ENCODE peak calls at places on chromosomes 13 and 19, in four cellular contexts. One of them, this sample, is unnamed.

GRCh38 chr13:112877496-112877895 is 91.5 kb upstream of the MCF2L start:
- DNase-seq in mucosa of descending colon: no peak
- DNase-seq in brain microvascular endothelial cell: no peak
- DNase-seq in heart right ventricle: no peak
- DNase-seq in this sample: no peak

GRCh38 chr13:67119481-67119883 is 110.7 kb downstream of the PCDH9 start:
- DNase-seq in mucosa of descending colon: no peak
- DNase-seq in brain microvascular endothelial cell: peak; percentile 93
- DNase-seq in heart right ventricle: no peak
- DNase-seq in this sample: peak; percentile 45

GRCh38 chr13:108322206-108322824 is 52.8 kb downstream of the TNFSF13B start:
- DNase-seq in mucosa of descending colon: no peak
- DNase-seq in brain microvascular endothelial cell: peak; percentile 22
- DNase-seq in heart right ventricle: no peak
- DNase-seq in this sample: no peak

GRCh38 chr13:74015137-74015536 is 119.1 kb downstream of the KLF12 start:
- DNase-seq in mucosa of descending colon: no peak
- DNase-seq in brain microvascular endothelial cell: no peak
- DNase-seq in heart right ventricle: no peak
- DNase-seq in this sample: no peak

GRCh38 chr13:29752175-29752574 is 98.2 kb downstream of the UBL3 start:
- DNase-seq in mucosa of descending colon: no peak
- DNase-seq in brain microvascular endothelial cell: no peak
- DNase-seq in heart right ventricle: no peak
- DNase-seq in this sample: no peak

GRCh38 chr19:2538096-2538757 is 62.3 kb downstream of the GADD45B start:
- DNase-seq in mucosa of descending colon: no peak
- DNase-seq in brain microvascular endothelial cell: no peak
- DNase-seq in heart right ventricle: no peak
- DNase-seq in this sample: no peak

GRCh38 chr13:103354189-103354588 is 288.0 kb upstream of the SLC10A2 start:
- DNase-seq in mucosa of descending colon: no peak
- DNase-seq in brain microvascular endothelial cell: no peak
- DNase-seq in heart right ventricle: no peak
- DNase-seq in this sample: no peak

GRCh38 chr19:14059093-14059480 is 2.8 kb downstream of the PALM3 start:
- DNase-seq in mucosa of descending colon: no peak
- DNase-seq in brain microvascular endothelial cell: no peak
- DNase-seq in heart right ventricle: no peak
- DNase-seq in this sample: no peak

GRCh38 chr13:26502826-26503225 is 54.7 kb upstream of the WASF3 start:
- DNase-seq in mucosa of descending colon: no peak
- DNase-seq in brain microvascular endothelial cell: peak; percentile 96
- DNase-seq in heart right ventricle: no peak
- DNase-seq in this sample: peak; percentile 70

GRCh38 chr13:39875111-39875510 is 219.6 kb downstream of the COG6 start:
- DNase-seq in mucosa of descending colon: no peak
- DNase-seq in brain microvascular endothelial cell: no peak
- DNase-seq in heart right ventricle: no peak
- DNase-seq in this sample: no peak

GRCh38 chr19:4310247-4311121 is 6.1 kb downstream of the FSD1 start:
- DNase-seq in mucosa of descending colon: peak; percentile 53
- DNase-seq in brain microvascular endothelial cell: no peak
- DNase-seq in heart right ventricle: no peak
- DNase-seq in this sample: no peak

GRCh38 chr13:26721251-26721939 is 39.2 kb downstream of the GPR12 start:
- DNase-seq in mucosa of descending colon: peak; percentile 6
- DNase-seq in brain microvascular endothelial cell: no peak
- DNase-seq in heart right ventricle: no peak
- DNase-seq in this sample: no peak

GRCh38 chr19:20558011-20558410 is 7.6 kb downstream of the ZNF737 start:
- DNase-seq in mucosa of descending colon: no peak
- DNase-seq in brain microvascular endothelial cell: no peak
- DNase-seq in heart right ventricle: peak; percentile 7
- DNase-seq in this sample: no peak

GRCh38 chr13:91135949-91136348 is 211.5 kb upstream of the MIR17HG start:
- DNase-seq in mucosa of descending colon: no peak
- DNase-seq in brain microvascular endothelial cell: no peak
- DNase-seq in heart right ventricle: no peak
- DNase-seq in this sample: no peak

GRCh38 chr19:45900661-45901431 is 1.6 kb downstream of the MYPOP start:
- DNase-seq in mucosa of descending colon: no peak
- DNase-seq in brain microvascular endothelial cell: no peak
- DNase-seq in heart right ventricle: no peak
- DNase-seq in this sample: no peak

GRCh38 chr13:98774776-98775175 is 22.3 kb upstream of the SLC15A1 start:
- DNase-seq in mucosa of descending colon: no peak
- DNase-seq in brain microvascular endothelial cell: no peak
- DNase-seq in heart right ventricle: no peak
- DNase-seq in this sample: no peak

GRCh38 chr19:31838163-31838798 is 489.0 kb upstream of the TSHZ3 start:
- DNase-seq in mucosa of descending colon: no peak
- DNase-seq in brain microvascular endothelial cell: no peak
- DNase-seq in heart right ventricle: no peak
- DNase-seq in this sample: no peak

GRCh38 chr19:45862271-45862563 is 730 bp downstream of the SYMPK start:
- DNase-seq in mucosa of descending colon: no peak
- DNase-seq in brain microvascular endothelial cell: no peak
- DNase-seq in heart right ventricle: no peak
- DNase-seq in this sample: no peak

GRCh38 chr13:33508060-33508459 is 222.5 kb upstream of the STARD13 start:
- DNase-seq in mucosa of descending colon: no peak
- DNase-seq in brain microvascular endothelial cell: no peak
- DNase-seq in heart right ventricle: no peak
- DNase-seq in this sample: no peak
- H3K4me3 ChIP-seq in mucosa of descending colon: no peak overlapping the region
- H3K4me3 ChIP-seq in brain microvascular endothelial cell: no peak overlapping the region
- H3K4me3 ChIP-seq in heart right ventricle: no peak overlapping the region
- H3K4me3 ChIP-seq in this sample: no peak overlapping the region

GRCh38 chr13:94660695-94661324 is 51.5 kb downstream of the SOX21 start:
- DNase-seq in mucosa of descending colon: no peak
- DNase-seq in brain microvascular endothelial cell: peak; percentile 27
- DNase-seq in heart right ventricle: no peak
- DNase-seq in this sample: no peak
- TF ChIP-seq CTCF in mucosa of descending colon: no peak
- TF ChIP-seq CTCF in brain microvascular endothelial cell: peak; percentile 42
- TF ChIP-seq CTCF in heart right ventricle: no peak
- TF ChIP-seq CTCF in this sample: peak; percentile 38

GRCh38 chr13:88068316-88068715 is 397.1 kb downstream of the SLITRK5 start:
- DNase-seq in mucosa of descending colon: no peak
- DNase-seq in brain microvascular endothelial cell: no peak
- DNase-seq in heart right ventricle: no peak
- DNase-seq in this sample: no peak

GRCh38 chr13:88066847-88067246 is 395.7 kb downstream of the SLITRK5 start:
- DNase-seq in mucosa of descending colon: no peak
- DNase-seq in brain microvascular endothelial cell: no peak
- DNase-seq in heart right ventricle: no peak
- DNase-seq in this sample: no peak

GRCh38 chr13:88063741-88064140 is 392.6 kb downstream of the SLITRK5 start:
- DNase-seq in mucosa of descending colon: no peak
- DNase-seq in brain microvascular endothelial cell: no peak
- DNase-seq in heart right ventricle: no peak
- DNase-seq in this sample: no peak

GRCh38 chr13:88071371-88071770 is 400.2 kb downstream of the SLITRK5 start:
- DNase-seq in mucosa of descending colon: no peak
- DNase-seq in brain microvascular endothelial cell: no peak
- DNase-seq in heart right ventricle: no peak
- DNase-seq in this sample: no peak

DNA sequence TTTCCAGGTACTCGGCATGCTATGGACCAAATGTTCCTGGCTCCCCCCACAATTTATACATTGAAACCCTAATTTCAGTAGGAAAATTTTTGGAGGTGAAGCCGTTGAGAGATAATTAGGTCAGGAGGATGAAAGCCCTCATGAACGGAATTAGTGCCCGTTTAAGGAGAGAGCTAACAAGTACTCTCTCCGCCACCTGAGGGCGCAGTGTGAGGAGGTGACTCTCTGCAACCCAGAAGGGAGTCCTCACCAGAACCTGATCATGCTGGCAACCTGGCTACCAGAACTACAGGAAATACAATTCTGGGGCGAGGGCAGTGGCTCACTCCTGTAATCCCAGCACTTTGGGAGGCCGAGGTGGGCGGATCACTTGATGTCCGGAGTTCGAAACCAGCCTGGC is 397.8 kb downstream of the SLITRK5 start:
- DNase-seq in mucosa of descending colon: peak; percentile 18
- DNase-seq in brain microvascular endothelial cell: no peak
- DNase-seq in heart right ventricle: no peak
- DNase-seq in this sample: no peak
- H3K4me3 ChIP-seq in mucosa of descending colon: no peak overlapping the region
- H3K4me3 ChIP-seq in brain microvascular endothelial cell: no peak overlapping the region
- H3K4me3 ChIP-seq in heart right ventricle: no peak overlapping the region
- H3K4me3 ChIP-seq in this sample: no peak overlapping the region

GRCh38 chr19:48935864-48936263 is 2.4 kb downstream of the DHDH start:
- DNase-seq in mucosa of descending colon: no peak
- DNase-seq in brain microvascular endothelial cell: no peak
- DNase-seq in heart right ventricle: no peak
- DNase-seq in this sample: no peak

GRCh38 chr19:48928164-48929005 is 5.1 kb upstream of the DHDH start:
- DNase-seq in mucosa of descending colon: no peak
- DNase-seq in brain microvascular endothelial cell: no peak
- DNase-seq in heart right ventricle: no peak
- DNase-seq in this sample: no peak

GRCh38 chr19:48934837-48935236 is 1.3 kb downstream of the DHDH start:
- DNase-seq in mucosa of descending colon: no peak
- DNase-seq in brain microvascular endothelial cell: no peak
- DNase-seq in heart right ventricle: no peak
- DNase-seq in this sample: no peak

GRCh38 chr19:48938256-48938655 is 4.8 kb downstream of the DHDH start:
- DNase-seq in mucosa of descending colon: no peak
- DNase-seq in brain microvascular endothelial cell: no peak
- DNase-seq in heart right ventricle: no peak
- DNase-seq in this sample: no peak

GRCh38 chr19:48933382-48933932 is at the start of gene DHDH:
- DNase-seq in mucosa of descending colon: peak; percentile 91
- DNase-seq in brain microvascular endothelial cell: peak; percentile 24
- DNase-seq in heart right ventricle: peak; percentile 56
- DNase-seq in this sample: no peak
- TF ChIP-seq CTCF in mucosa of descending colon: no peak
- TF ChIP-seq CTCF in brain microvascular endothelial cell: no peak
- TF ChIP-seq CTCF in heart right ventricle: no peak
- TF ChIP-seq CTCF in this sample: no peak

This sample was measured in AG09309.